ENCODE peak calls at places on chromosomes 6 and 20, in ten cellular contexts. C is psoas muscle, T is A549, J is GM23338, G is IMR-90, N is heart left ventricle, W is HCT116, P is astrocyte of the spinal cord, H is fibroblast of lung, K is HFF-Myc. Z is an unnamed sample.

GRCh38 chr20:51163996-51164600 is 141.2 kb upstream of the KCNG1 start:
- DNase-seq in C (no peak), J (no peak), W (no peak), N (no peak), P (no peak), T (no peak), K (no peak), H (no peak), G (no peak), Z (no peak)

GRCh38 chr6:126033696-126034095 is 47.4 kb downstream of the TRMT11 start:
- DNase-seq in K (peak), T (peak), H (peak), G (peak), C (no peak), N (no peak), J (peak), W (no peak), P (peak), Z (peak)

GRCh38 chr6:165729307-165729936 is 66.4 kb upstream of the PDE10A start:
- DNase-seq in N (no peak), T (peak), J (peak), C (no peak), H (peak), K (no peak), W (peak), G (peak), P (peak), Z (peak)

GRCh38 chr6:151161363-151161762 is 78.4 kb upstream of the AKAP12 start:
- DNase-seq in C (no peak), H (no peak), T (no peak), W (no peak), P (peak), K (no peak), N (no peak), J (no peak), G (no peak), Z (no peak)

GRCh38 chr20:4091332-4092135 is 76.2 kb upstream of the RNF24 start:
- DNase-seq in G (peak), C (peak), J (peak), P (peak), W (no peak), T (peak), H (peak), N (peak), K (no peak), Z (peak)

GRCh38 chr6:144730088-144730640 is 445.0 kb downstream of the UTRN start:
- DNase-seq in W (no peak), C (no peak), P (no peak), H (no peak), N (no peak), T (no peak), G (no peak), K (no peak), J (no peak), Z (no peak)

GRCh38 chr6:158970640-158971291 is 29.2 kb downstream of the RSPH3 start:
- DNase-seq in N (no peak), K (no peak), H (no peak), P (no peak), T (no peak), W (no peak), C (no peak), J (peak), G (no peak), Z (no peak)

GRCh38 chr6:99093781-99094180 is 146.0 kb upstream of the FBXL4 start:
- DNase-seq in W (no peak), T (no peak), J (no peak), K (no peak), P (no peak), H (no peak), G (no peak), C (no peak), N (no peak), Z (no peak)

GRCh38 chr20:58432190-58432954 is 43.3 kb downstream of the VAPB start:
- DNase-seq in T (no peak), K (no peak), C (no peak), W (no peak), G (peak), N (no peak), P (no peak), J (no peak), H (peak), Z (peak)

DNA sequence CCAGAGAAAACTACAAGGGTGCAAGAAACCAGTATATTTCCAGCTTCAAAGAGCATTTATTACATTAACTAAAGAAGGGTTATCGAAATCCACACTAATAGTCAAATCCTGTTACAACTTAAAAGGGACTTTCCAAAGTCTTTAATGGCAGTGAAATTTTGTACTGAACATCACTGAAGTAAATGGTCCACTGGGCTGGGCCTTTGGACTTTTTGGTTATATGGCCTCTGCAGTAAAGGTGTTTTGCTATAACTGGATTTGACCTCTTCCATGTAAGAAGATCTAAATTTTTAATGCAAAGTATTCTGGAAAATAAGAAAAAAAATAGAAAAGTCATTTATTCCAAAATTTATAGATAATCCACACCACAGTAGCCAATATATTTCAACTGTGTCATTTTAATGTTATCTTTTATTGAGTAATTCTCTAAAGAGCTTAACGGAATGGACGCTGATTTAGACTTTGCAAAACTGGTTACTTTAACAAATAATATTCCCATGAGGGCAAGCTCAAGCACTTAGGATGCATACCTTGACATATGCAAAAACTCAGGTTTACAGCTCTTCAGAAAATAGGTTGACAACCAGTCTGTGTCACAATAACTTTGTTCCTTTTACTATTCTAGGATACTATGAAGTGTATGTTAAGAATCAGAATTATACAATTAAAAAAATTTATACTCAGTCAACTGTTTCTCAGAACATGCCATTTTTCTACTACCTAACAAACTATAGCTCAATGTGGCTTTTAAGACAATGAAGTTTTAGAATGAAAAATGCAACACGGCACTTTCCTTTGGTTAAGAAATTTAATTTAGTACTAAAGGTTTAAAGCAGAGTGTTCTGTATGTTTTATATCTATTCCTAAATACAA is 7.0 kb downstream of the RBM39 start:
- DNase-seq in J (no peak), W (no peak), T (no peak), C (no peak), K (no peak), P (no peak), G (no peak), N (no peak), H (no peak), Z (no peak)
- H3K4me3 ChIP-seq in J (no peak), W (no peak), T (no peak), C (peak), K (no peak), P (no peak), G (no peak), N (no peak), H (no peak), Z (no peak)

GRCh38 chr6:30670760-30671527 is 1.9 kb downstream of the DHX16 start:
- DNase-seq in J (peak), P (no peak), K (no peak), H (no peak), G (no peak), W (no peak), N (no peak), T (no peak), C (no peak), Z (no peak)
- TF ChIP-seq CTCF in J (peak), P (peak), K (no peak), H (no peak), G (peak), W (no peak), N (no peak), T (no peak), C (no peak), Z (peak)

GRCh38 chr6:33247977-33248642 is 23.6 kb downstream of the VPS52 start:
- DNase-seq in H (peak), J (peak), T (peak), G (peak), W (peak), K (peak), P (peak), C (peak), N (peak), Z (peak)
- H3K4me3 ChIP-seq in H (peak), J (peak), T (peak), G (peak), W (peak), K (peak), P (peak), C (peak), N (peak), Z (peak)

DNA sequence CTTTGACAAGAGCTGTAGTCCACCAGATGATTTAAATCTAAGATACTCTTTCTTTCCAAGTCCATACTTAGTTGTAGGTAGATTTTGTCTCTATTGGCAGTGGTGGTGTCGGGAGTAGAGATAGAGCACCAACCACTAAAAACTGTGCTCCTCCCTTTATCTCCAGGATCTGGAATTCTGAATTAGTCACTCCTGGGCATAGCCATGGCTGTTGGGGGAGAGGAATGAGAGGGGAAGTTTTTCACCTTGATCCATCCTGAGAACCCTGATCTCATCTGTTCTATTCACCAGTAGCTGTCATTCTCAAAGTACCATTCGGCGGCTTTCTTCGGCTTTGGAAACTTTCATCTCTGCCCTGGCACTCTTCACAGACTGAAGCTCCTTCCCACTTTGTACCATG is 35.6 kb upstream of the NKX2-4 start:
- DNase-seq in G (no peak), J (no peak), C (no peak), W (no peak), P (no peak), T (no peak), H (no peak), N (no peak), K (no peak), Z (no peak)
- TF ChIP-seq CTCF in G (no peak), J (no peak), C (no peak), W (no peak), P (no peak), T (no peak), H (no peak), N (no peak), K (no peak), Z (no peak)

DNA sequence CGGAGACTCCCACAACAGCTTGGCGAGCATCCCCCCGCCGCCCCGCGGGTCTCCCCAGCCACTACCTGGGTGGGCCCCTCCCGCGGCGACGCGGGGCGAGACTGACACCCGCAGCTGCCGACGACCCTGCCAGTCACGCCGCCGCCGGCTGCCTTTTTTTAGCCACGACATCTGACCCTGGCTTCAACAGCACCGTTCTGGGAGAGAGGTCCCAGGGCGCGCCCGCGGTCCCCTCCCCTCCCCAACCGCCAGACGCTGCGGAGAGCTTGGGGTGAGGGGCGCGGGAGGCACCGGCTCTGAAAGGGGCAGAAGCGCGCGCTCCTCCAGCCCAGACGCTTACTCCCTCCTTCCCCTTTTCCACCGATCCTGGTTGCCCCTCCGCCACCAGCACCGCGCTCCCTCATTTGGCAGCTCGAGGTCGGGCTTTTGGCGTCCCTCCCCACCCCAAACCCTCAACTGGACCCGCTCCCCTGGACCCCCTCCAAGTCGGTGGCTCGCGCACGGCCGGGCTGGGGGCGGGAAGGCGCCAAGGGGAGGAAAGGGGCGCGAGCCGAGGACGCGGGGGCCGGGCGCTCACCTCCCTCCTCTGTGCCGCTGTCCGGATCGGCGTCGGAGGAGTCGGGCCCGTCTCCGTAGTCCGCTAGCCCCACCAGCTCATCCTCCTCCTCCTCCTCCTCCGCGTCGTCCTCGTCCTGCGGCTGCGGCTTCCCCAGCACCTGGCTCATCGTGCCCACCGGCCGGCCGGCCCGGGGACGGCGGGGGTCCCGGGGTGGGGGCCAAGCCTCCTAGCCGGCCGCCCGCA is 603 bp downstream of the RRAGD start:
- DNase-seq in W (no peak), P (no peak), J (peak), G (no peak), N (peak), C (peak), H (no peak), K (no peak), T (no peak), Z (no peak)
- H3K4me3 ChIP-seq in W (peak), P (peak), J (peak), G (peak), N (peak), C (peak), H (peak), K (peak), T (peak), Z (peak)

GRCh38 chr6:11975353-11975977 is 36.6 kb upstream of the HIVEP1 start:
- DNase-seq in T (no peak), C (no peak), G (no peak), H (no peak), J (no peak), W (no peak), K (no peak), P (no peak), N (no peak), Z (no peak)
- TF ChIP-seq CTCF in T (no peak), C (no peak), G (no peak), H (no peak), J (no peak), W (no peak), K (no peak), P (no peak), N (no peak), Z (no peak)

DNA sequence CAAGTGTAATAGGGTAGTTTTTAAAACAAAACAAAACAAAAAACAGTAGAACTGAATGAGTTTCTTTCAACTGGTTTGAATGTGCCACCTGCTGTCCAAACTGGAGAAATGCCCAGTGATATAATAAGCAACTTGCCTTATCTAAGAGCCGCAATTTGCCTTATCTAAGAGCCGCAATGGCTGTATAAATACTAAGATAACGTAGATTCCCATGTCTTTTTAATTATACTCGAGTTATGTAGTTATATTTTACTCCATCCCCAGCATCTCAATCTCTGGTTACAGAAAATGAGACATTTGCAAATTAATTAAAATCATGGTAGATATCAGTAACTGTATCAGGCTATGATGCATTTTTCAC is 67.2 kb downstream of the RPP40 start:
- DNase-seq in H (peak), J (peak), G (peak), W (no peak), C (no peak), P (peak), T (peak), N (no peak), K (no peak), Z (peak)
- H3K4me3 ChIP-seq in H (no peak), J (no peak), G (no peak), W (no peak), C (no peak), P (no peak), T (no peak), N (no peak), K (no peak), Z (no peak)

GRCh38 chr6:9121551-9121950 is 686.2 kb upstream of the SLC35B3 start:
- DNase-seq in C (no peak), H (peak), T (no peak), W (no peak), K (no peak), P (peak), G (peak), J (no peak), N (no peak), Z (no peak)
- TF ChIP-seq CTCF in C (no peak), H (no peak), T (no peak), W (no peak), K (no peak), P (no peak), G (no peak), J (no peak), N (no peak), Z (no peak)

GRCh38 chr6:71388068-71388744 is 99.6 kb downstream of the OGFRL1 start:
- DNase-seq in J (no peak), C (no peak), G (no peak), N (no peak), H (no peak), W (no peak), K (no peak), T (no peak), P (no peak), Z (no peak)
- H3K4me3 ChIP-seq in J (no peak), C (no peak), G (no peak), N (no peak), H (no peak), W (no peak), K (no peak), T (no peak), P (no peak), Z (no peak)

Z was measured in fibroblast of pulmonary artery.